ENCODE peak calls at places on chromosomes 1 and 21, in five cellular contexts. U is endodermal cell; Z is tibial artery; Y is transverse colon; P is CD4-positive, alpha-beta memory T cell. H is an unnamed sample.

GRCh38 chr1:244735404-244735803 is 82.5 kb downstream of the DESI2 start:
- DNase-seq in U (no peak), Z (no peak), P (no peak), Y (no peak), H (peak; percentile 83)

GRCh38 chr1:203662821-203663220 is 36.2 kb downstream of the ATP2B4 start:
- DNase-seq in Y (no peak), U (no peak), Z (no peak), P (no peak), H (no peak)

GRCh38 chr1:230851291-230851691 is 17.0 kb downstream of the C1orf198 start:
- DNase-seq in Z (no peak), U (peak; percentile 82), P (no peak), Y (no peak), H (no peak)

GRCh38 chr1:79497193-79497773 is 490.8 kb upstream of the ADGRL4 start:
- DNase-seq in Z (no peak), Y (no peak), P (no peak), U (peak; percentile 56), H (peak; percentile 6)

GRCh38 chr1:1068374-1069060 is 5.6 kb downstream of the RNF223 start:
- DNase-seq in U (peak; percentile 84), Z (no peak), Y (peak; percentile 88), P (peak; percentile 66), H (peak; percentile 35)

GRCh38 chr1:14300991-14301703 is 297.3 kb upstream of the KAZN start:
- DNase-seq in Z (no peak), U (no peak), Y (no peak), P (no peak), H (no peak)

GRCh38 chr1:62612770-62613169 is 15.4 kb downstream of the ANGPTL3 start:
- DNase-seq in P (no peak), Y (no peak), Z (no peak), U (no peak), H (no peak)

GRCh38 chr1:182575540-182576149 is 13.4 kb downstream of the RNASEL start:
- DNase-seq in U (no peak), P (no peak), Z (no peak), Y (no peak), H (peak; percentile 70)

GRCh38 chr1:153684892-153685291 is 6.4 kb downstream of the NPR1 start:
- DNase-seq in P (no peak), U (no peak), Y (no peak), Z (no peak), H (no peak)

GRCh38 chr1:58155418-58156123 is 391.0 kb downstream of the OMA1 start:
- DNase-seq in Z (no peak), U (peak; percentile 82), Y (no peak), P (no peak), H (peak; percentile 40)

GRCh38 chr1:166980818-166981217 is 5.5 kb upstream of the ILDR2 start:
- DNase-seq in Y (no peak), Z (no peak), P (no peak), U (no peak), H (no peak)

GRCh38 chr1:176559474-176560390 is 96.8 kb downstream of the PAPPA2 start:
- DNase-seq in U (peak; percentile 86), Y (peak; percentile 21), Z (peak; percentile 73), P (no peak), H (peak; percentile 27)

GRCh38 chr1:51518730-51519047 is 377 bp downstream of the EPS15 start:
- DNase-seq in Y (peak; percentile 80), U (no peak), P (peak; percentile 49), Z (peak; percentile 72), H (peak; percentile 66)

GRCh38 chr1:74748962-74749361 is 16.0 kb downstream of the TYW3 start:
- DNase-seq in U (no peak), P (no peak), Y (no peak), Z (no peak), H (no peak)

GRCh38 chr1:215226755-215227154 is 144.2 kb downstream of the KCNK2 start:
- DNase-seq in Y (no peak), Z (no peak), U (no peak), P (no peak), H (no peak)

GRCh38 chr1:24972257-24973242 is 42.5 kb upstream of the RUNX3 start:
- DNase-seq in U (no peak), P (no peak), Z (no peak), Y (no peak), H (peak; percentile 48)

GRCh38 chr21:45971487-45972352 is 9.8 kb upstream of the COL6A1 start:
- DNase-seq in Z (peak; percentile 77), P (no peak), Y (peak; percentile 35), U (peak; percentile 70), H (no peak)

GRCh38 chr1:175845371-175845770 is 102.0 kb upstream of the TNR start:
- DNase-seq in Y (no peak), P (no peak), Z (no peak), U (no peak), H (no peak)

GRCh38 chr1:168556647-168557046 is 12.8 kb upstream of the XCL2 start:
- DNase-seq in U (no peak), Y (no peak), Z (no peak), P (no peak), H (no peak)

GRCh38 chr1:168552961-168553360 is 9.2 kb upstream of the XCL2 start:
- DNase-seq in P (no peak), Z (no peak), Y (no peak), U (no peak), H (no peak)

GRCh38 chr1:168553680-168554553 is 10.1 kb upstream of the XCL2 start:
- DNase-seq in Z (no peak), Y (no peak), P (no peak), U (no peak), H (no peak)

GRCh38 chr1:168554603-168555520 is 11.1 kb upstream of the XCL2 start:
- DNase-seq in U (no peak), Z (no peak), P (no peak), Y (no peak), H (no peak)

GRCh38 chr1:168555521-168556046 is 11.8 kb upstream of the XCL2 start:
- DNase-seq in Y (no peak), U (no peak), Z (no peak), P (no peak), H (no peak)
- H3K4me1 ChIP-seq in Y (no peaks in the 10 kb centered on the region), U (peaks cover 9% of the 10 kb centered on the region), Z (no peaks in the 10 kb centered on the region), P (no peaks in the 10 kb centered on the region), H (no peaks in the 10 kb centered on the region)

GRCh38 chr1:8419861-8420260 is 101.9 kb downstream of the SLC45A1 start:
- DNase-seq in U (no peak), Y (no peak), Z (no peak), P (no peak), H (no peak)
- H3K27ac ChIP-seq in U (no peak overlapping the region), Y (peak overlapping the region; percentile 100), Z (peak overlapping the region; percentile 99), P (no peak overlapping the region), H (no peak overlapping the region)

GRCh38 chr1:20357796-20358195 is 67.1 kb downstream of the VWA5B1 start:
- DNase-seq in Y (no peak), U (no peak), P (no peak), Z (no peak), H (no peak)

GRCh38 chr1:20361401-20361800 is 70.7 kb downstream of the VWA5B1 start:
- DNase-seq in Y (no peak), Z (no peak), P (no peak), U (no peak), H (peak; percentile 29)

GRCh38 chr1:20358761-20359263 is 68.1 kb downstream of the VWA5B1 start:
- DNase-seq in Y (peak; percentile 78), U (no peak), Z (no peak), P (no peak), H (peak; percentile 29)

GRCh38 chr1:20361805-20362381 is 71.2 kb downstream of the VWA5B1 start:
- DNase-seq in Z (no peak), U (peak; percentile 97), P (no peak), Y (peak; percentile 70), H (peak; percentile 55)

GRCh38 chr1:20359451-20360330 is 69.0 kb downstream of the VWA5B1 start:
- DNase-seq in U (no peak), Z (no peak), P (peak; percentile 10), Y (peak; percentile 33), H (no peak)
- H3K4me1 ChIP-seq in U (no peaks in the 10 kb centered on the region), Z (peaks cover 12% of the 10 kb centered on the region), P (no peaks in the 10 kb centered on the region), Y (peaks cover 4% of the 10 kb centered on the region), H (peaks cover 51% of the 10 kb centered on the region)

DNA sequence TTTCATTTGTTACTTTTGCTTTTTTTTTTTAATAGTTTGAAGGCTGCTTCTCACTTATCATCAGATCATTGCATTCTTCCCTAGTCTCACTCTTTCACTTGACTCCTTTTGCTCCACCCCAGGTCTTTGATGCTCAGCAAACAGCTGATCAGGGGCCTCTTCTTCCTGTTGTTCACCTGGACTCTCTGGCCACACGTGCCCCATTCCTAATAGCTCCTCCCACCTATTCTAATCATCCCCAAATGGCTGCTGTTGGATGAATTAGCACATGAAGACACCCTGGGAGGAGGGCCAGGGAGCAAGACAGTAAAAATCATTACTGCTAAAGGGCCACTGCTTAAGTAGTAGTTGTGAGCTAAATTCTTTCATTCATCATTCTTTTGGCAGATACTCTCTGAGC is 119.5 kb downstream of the MAB21L3 start:
- DNase-seq in U (no peak), Z (no peak), P (no peak), Y (no peak), H (no peak)
- H3K27ac ChIP-seq in U (no peak overlapping the region), Z (no peak overlapping the region), P (no peak overlapping the region), Y (no peak overlapping the region), H (no peak overlapping the region)

GRCh38 chr1:111192643-111193519 is 7.6 kb downstream of the DENND2D start:
- DNase-seq in U (no peak), P (no peak), Y (no peak), Z (no peak), H (peak; percentile 30)

GRCh38 chr1:111191496-111191895 is 8.9 kb downstream of the DENND2D start:
- DNase-seq in Z (no peak), P (no peak), U (no peak), Y (no peak), H (no peak)

GRCh38 chr1:111193712-111194480 is 6.5 kb downstream of the DENND2D start:
- DNase-seq in P (no peak), Y (peak; percentile 46), Z (no peak), U (no peak), H (no peak)

GRCh38 chr1:111192074-111192473 is 8.4 kb downstream of the DENND2D start:
- DNase-seq in U (no peak), P (no peak), Y (no peak), Z (no peak), H (no peak)

DNA sequence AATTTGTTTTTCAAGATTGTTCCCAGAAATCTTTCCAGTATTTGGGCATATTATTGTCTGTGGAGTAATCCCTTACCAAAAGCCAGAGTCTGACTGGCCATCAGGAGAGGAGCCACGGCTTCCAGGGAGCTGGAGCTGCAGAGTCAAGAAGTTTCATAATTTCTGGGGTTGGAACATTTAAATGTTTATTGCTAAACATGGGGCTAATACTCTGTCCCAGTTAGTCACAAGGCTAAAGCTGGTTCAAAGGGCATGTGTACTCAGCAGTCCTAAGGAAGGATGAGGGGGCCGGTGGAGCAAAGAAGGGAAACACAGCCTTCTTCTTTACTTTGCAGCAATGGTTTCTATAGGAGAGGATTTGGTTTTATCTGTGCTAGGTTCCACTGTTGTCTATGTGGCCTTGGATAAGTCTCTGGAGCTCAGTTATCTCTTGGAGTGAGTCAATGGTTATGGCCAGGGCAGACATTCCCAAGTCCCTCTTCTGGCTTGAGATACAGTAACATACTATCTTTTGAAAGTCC is 9.5 kb downstream of the DENND2D start:
- DNase-seq in Y (no peak), Z (no peak), P (no peak), U (no peak), H (no peak)
- H3K4me1 ChIP-seq in Y (peaks cover 46% of the 10 kb centered on the region), Z (no peaks in the 10 kb centered on the region), P (peaks cover 100% of the 10 kb centered on the region), U (peaks cover 12% of the 10 kb centered on the region), H (peaks cover 32% of the 10 kb centered on the region)